ENCODE peak calls at places on chromosomes 1 and 21, in six cellular contexts. P is psoas muscle, Z is stomach, G is GM10248, K is choroid plexus epithelial cell, C is WTC11. X is an unnamed sample.

GRCh38 chr1:8905582-8906191 is 27.2 kb upstream of the ENO1 start:
- DNase-seq in Z (no peak), G (no peak), K (peak; percentile 30), C (no peak), P (no peak), X (no peak)

GRCh38 chr1:153533689-153534201 is 2.0 kb downstream of the S100A6 start:
- DNase-seq in K (peak; percentile 85), P (peak; percentile 74), Z (no peak), G (no peak), C (no peak), X (no peak)

GRCh38 chr1:34500451-34500850 is 254.4 kb upstream of the GJB5 start:
- DNase-seq in P (no peak), G (peak; percentile 34), K (peak; percentile 4), C (peak; percentile 76), Z (no peak), X (no peak)

GRCh38 chr1:190478193-190479007 is 736 bp upstream of the BRINP3 start:
- DNase-seq in G (peak; percentile 14), P (no peak), Z (no peak), C (peak; percentile 61), K (peak; percentile 19), X (no peak)

GRCh38 chr1:43878440-43878839 is 55.2 kb upstream of the ARTN start:
- DNase-seq in P (no peak), C (no peak), G (no peak), K (no peak), Z (no peak), X (no peak)

GRCh38 chr1:40076895-40077312 is 20.1 kb downstream of the PPT1 start:
- DNase-seq in G (no peak), K (peak; percentile 79), C (no peak), Z (no peak), P (no peak), X (no peak)

GRCh38 chr1:206651958-206652890 is 16.9 kb downstream of the DYRK3 start:
- DNase-seq in Z (no peak), K (no peak), P (no peak), G (no peak), C (no peak), X (no peak)

GRCh38 chr1:9639190-9639589 is 12.3 kb upstream of the PIK3CD start:
- DNase-seq in C (no peak), K (no peak), Z (no peak), G (no peak), P (no peak), X (no peak)

GRCh38 chr1:76145332-76145731 is 70.8 kb downstream of the ST6GALNAC3 start:
- DNase-seq in Z (no peak), K (no peak), C (no peak), P (no peak), G (no peak), X (no peak)

GRCh38 chr21:42747746-42748351 is 94.4 kb downstream of the PDE9A start:
- DNase-seq in Z (no peak), G (no peak), P (no peak), C (no peak), K (no peak), X (no peak)

GRCh38 chr1:157437301-157437700 is 115.0 kb downstream of the FCRL5 start:
- DNase-seq in G (no peak), C (no peak), Z (no peak), P (no peak), K (no peak), X (no peak)

GRCh38 chr1:31955917-31956736 is 18.0 kb upstream of the PTP4A2 start:
- DNase-seq in P (peak; percentile 77), Z (peak; percentile 90), C (peak; percentile 40), G (peak; percentile 80), K (peak; percentile 100), X (peak; percentile 56)

GRCh38 chr1:118949317-118949716 is 38.8 kb downstream of the TBX15 start:
- DNase-seq in C (no peak), Z (no peak), K (peak; percentile 80), G (no peak), P (peak; percentile 34), X (no peak)

GRCh38 chr1:201578008-201578888 is 39.3 kb downstream of the NAV1 start:
- DNase-seq in K (no peak), C (no peak), Z (no peak), P (no peak), G (no peak), X (no peak)

GRCh38 chr1:225962440-225962975 is 21.5 kb upstream of the LEFTY2 start:
- DNase-seq in K (peak; percentile 41), P (peak; percentile 29), Z (peak; percentile 60), C (peak; percentile 91), G (peak; percentile 82), X (peak; percentile 56)

GRCh38 chr1:160161965-160162705 is 10.7 kb downstream of the ATP1A4 start:
- DNase-seq in Z (no peak), P (no peak), G (peak; percentile 41), C (peak; percentile 78), K (peak; percentile 69), X (no peak)

GRCh38 chr21:31607791-31608190 is 51.7 kb upstream of the SOD1 start:
- DNase-seq in G (no peak), K (no peak), Z (no peak), C (no peak), P (no peak), X (no peak)

GRCh38 chr21:22536511-22536910 is 1538.3 kb downstream of the NCAM2 start:
- DNase-seq in P (no peak), K (peak; percentile 13), Z (no peak), G (no peak), C (no peak), X (no peak)

GRCh38 chr1:196723325-196724185 is 51.1 kb upstream of the CFHR3 start:
- DNase-seq in P (no peak), G (peak; percentile 31), Z (peak; percentile 64), C (peak; percentile 92), K (peak; percentile 75), X (no peak)

GRCh38 chr1:228512852-228513243 is 25.7 kb downstream of the RNF187 start:
- DNase-seq in K (no peak), G (no peak), Z (no peak), C (no peak), P (no peak), X (no peak)

GRCh38 chr1:42963378-42964005 is 4.8 kb upstream of the SLC2A1 start:
- DNase-seq in P (no peak), K (no peak), G (no peak), Z (no peak), C (no peak), X (no peak)

GRCh38 chr1:8097077-8097799 is 71.1 kb upstream of the ERRFI1 start:
- DNase-seq in Z (no peak), K (peak; percentile 93), C (no peak), G (peak; percentile 55), P (no peak), X (no peak)

GRCh38 chr1:183287191-183287675 is 101.2 kb downstream of the LAMC2 start:
- DNase-seq in G (no peak), K (peak; percentile 93), P (peak; percentile 36), C (no peak), Z (no peak), X (no peak)

DNA sequence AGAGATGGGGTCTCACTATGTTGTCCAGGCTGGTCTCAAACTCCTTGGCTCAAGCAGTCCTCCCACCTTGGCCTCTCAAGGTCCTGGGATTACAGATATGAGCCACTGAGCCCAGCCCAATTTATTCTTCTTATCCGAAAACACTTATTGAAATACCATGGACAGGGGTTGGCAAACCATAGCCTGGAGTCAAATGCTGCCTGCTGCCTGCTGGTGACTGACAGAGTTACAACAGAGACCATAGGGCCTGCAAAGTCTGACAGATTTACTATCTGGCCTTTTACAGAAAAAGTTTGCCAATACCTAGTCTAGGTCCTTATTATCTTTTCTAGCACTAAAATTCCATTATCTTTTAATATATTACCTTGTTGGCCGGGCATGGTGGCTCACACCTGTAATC is 87.1 kb upstream of the ZNF281 start:
- DNase-seq in C (no peak), G (no peak), Z (no peak), K (peak; percentile 26), P (no peak), X (no peak)
- TF ChIP-seq CTCF in C (no peak), G (no peak), Z (no peak), K (peak; percentile 29), P (no peak), X (no peak)

GRCh38 chr1:70718086-70718630 is 307.1 kb downstream of the CTH start:
- DNase-seq in P (no peak), C (no peak), K (no peak), Z (no peak), G (no peak), X (no peak)

GRCh38 chr1:70717211-70717610 is 306.1 kb downstream of the CTH start:
- DNase-seq in C (no peak), G (no peak), K (no peak), Z (no peak), P (no peak), X (no peak)

GRCh38 chr1:70717656-70718055 is 306.6 kb downstream of the CTH start:
- DNase-seq in G (no peak), K (no peak), C (no peak), P (no peak), Z (no peak), X (no peak)

GRCh38 chr1:70719164-70719563 is 308.1 kb downstream of the CTH start:
- DNase-seq in C (no peak), Z (no peak), G (no peak), K (no peak), P (no peak), X (no peak)

GRCh38 chr1:70714149-70714548 is 303.1 kb downstream of the CTH start:
- DNase-seq in G (no peak), C (no peak), P (no peak), Z (no peak), K (no peak), X (no peak)
- TF ChIP-seq CTCF in G (no peak), C (no peak), P (no peak), Z (no peak), K (no peak), X (no peak)

GRCh38 chr1:242189591-242189990 is 190.7 kb upstream of the MAP1LC3C start:
- DNase-seq in Z (no peak), C (peak; percentile 39), G (no peak), K (no peak), P (no peak), X (no peak)
- TF ChIP-seq CTCF in Z (no peak), C (no peak), G (no peak), K (no peak), P (no peak), X (no peak)

GRCh38 chr1:52348704-52349301 is 17.2 kb downstream of the CC2D1B start:
- DNase-seq in G (no peak), Z (no peak), C (peak; percentile 67), K (peak; percentile 65), P (no peak), X (no peak)
- TF ChIP-seq CTCF in G (peak; percentile 17), Z (no peak), C (no peak), K (peak; percentile 60), P (peak; percentile 7), X (no peak)

GRCh38 chr1:236677641-236678235 is 8.6 kb upstream of the ACTN2 start:
- DNase-seq in P (no peak), K (peak; percentile 13), C (no peak), G (no peak), Z (no peak), X (no peak)

GRCh38 chr1:236685205-236685916 is 938 bp upstream of the ACTN2 start:
- DNase-seq in Z (no peak), P (peak; percentile 19), C (no peak), K (no peak), G (no peak), X (no peak)

GRCh38 chr1:236685917-236686814 is at the start of gene ACTN2:
- DNase-seq in Z (peak; percentile 55), P (peak; percentile 71), C (peak; percentile 68), K (peak; percentile 15), G (peak; percentile 66), X (peak; percentile 41)

GRCh38 chr1:236686815-236687160 is 489 bp downstream of the ACTN2 start:
- DNase-seq in P (peak; percentile 37), C (no peak), K (no peak), G (no peak), Z (no peak), X (peak; percentile 18)

GRCh38 chr1:236681184-236681583 is 5.1 kb upstream of the ACTN2 start:
- DNase-seq in P (no peak), Z (no peak), G (no peak), K (no peak), C (no peak), X (no peak)
- TF ChIP-seq CTCF in P (no peak), Z (no peak), G (no peak), K (no peak), C (no peak), X (no peak)